ENCODE peak calls at places on chromosomes 16 and 17, in five cellular contexts. J is AG08396; S is activated CD8-positive, alpha-beta memory T cell treated with anti-CD3 and anti-CD28 coated beads for 4 hours; L is activated effector memory CD4-positive, alpha-beta T cell treated with anti-CD3 and anti-CD28 coated beads, Interleukin-2, amount 50 U/mL, for 16 hours; P is iris pigment epithelial cell. C is an unnamed sample.

GRCh38 chr17:49748791-49749190 is 15.1 kb downstream of the FAM117A start:
- DNase-seq in P (no peak), J (no peak), L (peak), S (peak), C (no peak)

GRCh38 chr17:42428141-42428944 is 5.3 kb upstream of the CAVIN1 start:
- DNase-seq in J (peak), S (no peak), L (no peak), P (peak), C (no peak)

GRCh38 chr17:78990349-78991016 is 10.8 kb upstream of the LGALS3BP start:
- DNase-seq in L (peak), J (no peak), S (no peak), P (no peak), C (peak)

GRCh38 chr16:69180011-69180338 is 7.0 kb upstream of the SNTB2 start:
- DNase-seq in S (no peak), J (no peak), P (no peak), L (no peak), C (no peak)

GRCh38 chr16:53053967-53054669 is 673 bp upstream of the CHD9 start:
- DNase-seq in L (no peak), P (no peak), J (peak), S (no peak), C (peak)

GRCh38 chr17:57666198-57666870 is 78.8 kb downstream of the CCDC182 start:
- DNase-seq in P (no peak), S (no peak), J (no peak), L (peak), C (peak)

GRCh38 chr16:77763994-77764393 is 24.4 kb upstream of the VAT1L start:
- DNase-seq in P (no peak), L (no peak), S (no peak), J (no peak), C (no peak)

GRCh38 chr17:78324391-78325075 is 35.3 kb downstream of the SOCS3 start:
- DNase-seq in S (no peak), J (peak), L (no peak), P (peak), C (no peak)

GRCh38 chr16:89187337-89188063 is 12.8 kb downstream of the SLC22A31 start:
- DNase-seq in S (no peak), L (peak), J (no peak), P (no peak), C (no peak)

GRCh38 chr16:48536600-48537200 is 73.3 kb downstream of the N4BP1 start:
- DNase-seq in P (peak), L (no peak), J (no peak), S (no peak), C (no peak)

GRCh38 chr17:38761612-38762011 is 9.1 kb downstream of the PSMB3 start:
- DNase-seq in S (no peak), J (no peak), P (peak), L (peak), C (no peak)

GRCh38 chr17:37490638-37491614 is 1.2 kb downstream of the DUSP14 start:
- DNase-seq in J (peak), L (peak), S (no peak), P (peak), C (no peak)

GRCh38 chr16:67966549-67967182 is 1.8 kb downstream of the SLC12A4 start:
- DNase-seq in P (peak), S (no peak), J (peak), L (no peak), C (no peak)

GRCh38 chr16:74999208-74999682 is 421 bp downstream of the ZNRF1 start:
- DNase-seq in J (peak), L (peak), S (no peak), P (peak), C (peak)

GRCh38 chr17:82896071-82897000 is 56.5 kb upstream of the ZNF750 start:
- DNase-seq in P (no peak), L (no peak), S (no peak), J (no peak), C (no peak)

C was measured in upper lobe of right lung.